ENCODE peak calls at places on chromosome 6, in four cellular contexts. N is GM23338, B is uterus, V is cardiac muscle cell. O is an unnamed sample.

GRCh38 chr6:157091832-157092231 is 231.5 kb downstream of the TMEM242 start:
- DNase-seq in B (no peak), N (no peak), V (no peak), O (no peak)

GRCh38 chr6:45398075-45398817 is 20.5 kb upstream of the SUPT3H start:
- DNase-seq in V (no peak), B (no peak), N (no peak), O (no peak)

GRCh38 chr6:11172501-11173337 is 59.7 kb downstream of the NEDD9 start:
- DNase-seq in V (peak), B (peak), N (peak), O (no peak)

GRCh38 chr6:39615622-39616021 is 109.6 kb downstream of the KIF6 start:
- DNase-seq in V (no peak), N (no peak), B (no peak), O (no peak)

GRCh38 chr6:72321741-72322140 is 300.1 kb upstream of the KCNQ5 start:
- DNase-seq in N (no peak), B (no peak), V (no peak), O (no peak)

GRCh38 chr6:112927641-112928040 is 580.5 kb downstream of the RFPL4B start:
- DNase-seq in B (no peak), V (no peak), N (no peak), O (no peak)

GRCh38 chr6:116876635-116877611 is at the start of gene RFX6:
- DNase-seq in B (no peak), V (peak), N (peak), O (no peak)

GRCh38 chr6:72206606-72207005 is 320.3 kb downstream of the RIMS1 start:
- DNase-seq in V (no peak), B (no peak), N (peak), O (no peak)

GRCh38 chr6:41787219-41787917 is at the start of gene TOMM6:
- DNase-seq in V (peak), N (peak), B (peak), O (peak)

GRCh38 chr6:44115866-44116265 is 11.4 kb downstream of the MRPL14 start:
- DNase-seq in B (no peak), V (no peak), N (no peak), O (no peak)

GRCh38 chr6:118387921-118388701 is 160.0 kb upstream of the PLN start:
- DNase-seq in B (no peak), V (no peak), N (no peak), O (no peak)

GRCh38 chr6:11317885-11318771 is 85.7 kb upstream of the NEDD9 start:
- DNase-seq in V (no peak), B (peak), N (peak), O (peak)

GRCh38 chr6:125586074-125586473 is 163.4 kb upstream of the HEY2 start:
- DNase-seq in B (no peak), N (no peak), V (no peak), O (no peak)

GRCh38 chr6:125586605-125587004 is 162.8 kb upstream of the HEY2 start:
- DNase-seq in V (no peak), N (no peak), B (no peak), O (no peak)

GRCh38 chr6:125587624-125588023 is 161.8 kb upstream of the HEY2 start:
- DNase-seq in V (no peak), B (no peak), N (no peak), O (no peak)

GRCh38 chr6:125585470-125585869 is 164.0 kb upstream of the HEY2 start:
- DNase-seq in N (no peak), B (no peak), V (no peak), O (no peak)

DNA sequence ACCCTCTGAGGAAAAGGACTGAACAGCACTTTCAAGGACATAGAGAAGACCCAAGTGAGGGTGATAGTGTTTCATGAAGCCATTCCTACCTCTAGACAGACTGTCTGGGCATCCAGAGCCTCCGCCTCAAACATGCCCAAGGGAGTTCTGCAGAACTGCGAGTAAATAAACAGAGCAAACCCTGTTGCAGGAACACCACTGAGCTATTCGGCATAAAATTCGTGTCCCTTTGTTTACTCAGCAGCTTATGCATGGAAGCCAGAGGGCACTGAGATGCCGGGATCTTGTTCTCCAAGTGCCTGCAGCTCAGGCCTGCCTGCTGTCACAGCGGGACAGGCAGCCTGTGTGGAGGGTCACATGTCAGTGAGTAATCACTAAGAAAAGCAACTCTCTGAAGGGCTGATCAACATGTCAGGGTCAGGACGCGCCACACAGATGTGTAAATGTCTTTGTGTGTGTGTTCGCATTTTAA is 164.9 kb upstream of the HEY2 start:
- DNase-seq in B (no peak), N (peak), V (peak), O (peak)
- TF ChIP-seq CTCF in B (no peak), N (no peak), V (no peak), O (no peak)

GRCh38 chr6:83431545-83432165 is 804 bp upstream of the ME1 start:
- DNase-seq in N (peak), V (no peak), B (no peak), O (no peak)
- H3K27ac ChIP-seq in N (no peak), V (no peak), B (no peak), O (peak)

GRCh38 chr6:81767163-81768000 is 14.9 kb upstream of the TENT5A start:
- DNase-seq in V (no peak), N (peak), B (no peak), O (no peak)
- H3K4me3 ChIP-seq in V (no peak), N (no peak), B (no peak), O (peak)

GRCh38 chr6:79455446-79455845 is 81.8 kb downstream of the LCA5 start:
- DNase-seq in V (no peak), N (no peak), B (no peak), O (no peak)

GRCh38 chr6:79450984-79451383 is 86.2 kb downstream of the LCA5 start:
- DNase-seq in N (no peak), B (no peak), V (no peak), O (no peak)

GRCh38 chr6:79453558-79454042 is 83.6 kb downstream of the LCA5 start:
- DNase-seq in V (no peak), N (no peak), B (no peak), O (no peak)
- TF ChIP-seq CTCF in V (no peak), N (no peak), B (no peak), O (no peak)

GRCh38 chr6:36688534-36689075 is 9.0 kb upstream of the RAB44 start:
- DNase-seq in V (no peak), N (no peak), B (no peak), O (no peak)

GRCh38 chr6:36691612-36692011 is 6.0 kb upstream of the RAB44 start:
- DNase-seq in N (no peak), V (no peak), B (no peak), O (no peak)

GRCh38 chr6:36692861-36693702 is 4.5 kb upstream of the RAB44 start:
- DNase-seq in B (no peak), N (no peak), V (peak), O (peak)

GRCh38 chr6:36692220-36692619 is 5.4 kb upstream of the RAB44 start:
- DNase-seq in B (no peak), V (no peak), N (no peak), O (no peak)

DNA sequence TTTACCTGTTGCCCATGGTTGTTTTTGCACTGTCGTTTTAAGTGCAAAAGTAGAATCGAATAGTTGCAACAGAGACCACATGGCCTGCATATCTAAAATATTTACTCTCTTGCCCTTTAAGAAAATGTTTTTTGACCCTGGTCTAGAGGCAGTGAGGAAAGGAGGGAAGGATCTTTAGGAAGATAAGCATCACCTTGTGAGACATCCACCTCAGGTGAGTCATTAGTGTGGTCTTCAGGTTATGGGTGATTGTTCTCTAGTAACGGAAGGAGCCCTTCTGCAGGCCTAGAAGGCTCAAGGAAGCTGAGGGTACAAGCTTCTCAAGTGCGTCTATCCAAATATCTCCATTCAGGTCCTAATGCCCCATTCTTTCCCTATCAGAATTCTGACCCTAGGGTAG is 6.6 kb upstream of the RAB44 start:
- DNase-seq in V (no peak), B (no peak), N (no peak), O (no peak)
- H3K27ac ChIP-seq in V (no peak), B (no peak), N (no peak), O (no peak)

GRCh38 chr6:114140416-114140815 is 169.5 kb upstream of the HDAC2 start:
- DNase-seq in B (no peak), N (no peak), V (no peak), O (no peak)
- H3K4me3 ChIP-seq in B (no peak), N (no peak), V (no peak), O (no peak)

GRCh38 chr6:105321207-105321606 is 81.7 kb downstream of the PREP start:
- DNase-seq in V (no peak), B (no peak), N (no peak), O (no peak)

GRCh38 chr6:105318660-105319059 is 84.2 kb downstream of the PREP start:
- DNase-seq in V (no peak), B (no peak), N (no peak), O (no peak)

GRCh38 chr6:105320766-105321165 is 82.1 kb downstream of the PREP start:
- DNase-seq in V (no peak), B (no peak), N (no peak), O (no peak)

GRCh38 chr6:105319331-105319730 is 83.6 kb downstream of the PREP start:
- DNase-seq in B (no peak), N (no peak), V (no peak), O (no peak)

GRCh38 chr6:105317607-105318533 is 85.0 kb downstream of the PREP start:
- DNase-seq in V (no peak), N (peak), B (no peak), O (no peak)
- TF ChIP-seq CTCF in V (peak), N (peak), B (peak), O (no peak)

GRCh38 chr6:170151235-170152110 is 139.4 kb downstream of the DLL1 start:
- DNase-seq in N (no peak), V (no peak), B (peak), O (no peak)

GRCh38 chr6:170152989-170153388 is 137.9 kb downstream of the DLL1 start:
- DNase-seq in V (peak), N (peak), B (no peak), O (no peak)

GRCh38 chr6:170153436-170154319 is 137.2 kb downstream of the DLL1 start:
- DNase-seq in N (peak), V (no peak), B (no peak), O (no peak)

GRCh38 chr6:170150590-170150945 is 140.3 kb downstream of the DLL1 start:
- DNase-seq in N (no peak), B (no peak), V (no peak), O (no peak)

GRCh38 chr6:170152111-170152926 is 138.6 kb downstream of the DLL1 start:
- DNase-seq in N (no peak), V (no peak), B (peak), O (no peak)
- H3K27ac ChIP-seq in N (no peak), V (peak), B (peak), O (peak)

GRCh38 chr6:81262656-81263055 is 489.8 kb downstream of the TENT5A start:
- DNase-seq in B (no peak), V (no peak), N (no peak), O (no peak)

GRCh38 chr6:81263531-81264168 is 488.8 kb downstream of the TENT5A start:
- DNase-seq in N (no peak), B (no peak), V (no peak), O (no peak)

GRCh38 chr6:81265106-81265505 is 487.4 kb downstream of the TENT5A start:
- DNase-seq in B (no peak), V (no peak), N (no peak), O (peak)
- H3K4me3 ChIP-seq in B (peak), V (no peak), N (no peak), O (peak)

GRCh38 chr6:89794324-89794723 is 25.3 kb downstream of the MDN1 start:
- DNase-seq in V (no peak), N (no peak), B (no peak), O (no peak)

GRCh38 chr6:89790403-89790802 is 29.2 kb downstream of the MDN1 start:
- DNase-seq in V (no peak), N (no peak), B (no peak), O (no peak)

GRCh38 chr6:89789980-89790379 is 29.6 kb downstream of the MDN1 start:
- DNase-seq in N (no peak), B (no peak), V (no peak), O (no peak)

GRCh38 chr6:89793586-89793985 is 26.0 kb downstream of the MDN1 start:
- DNase-seq in V (no peak), N (no peak), B (no peak), O (no peak)

DNA sequence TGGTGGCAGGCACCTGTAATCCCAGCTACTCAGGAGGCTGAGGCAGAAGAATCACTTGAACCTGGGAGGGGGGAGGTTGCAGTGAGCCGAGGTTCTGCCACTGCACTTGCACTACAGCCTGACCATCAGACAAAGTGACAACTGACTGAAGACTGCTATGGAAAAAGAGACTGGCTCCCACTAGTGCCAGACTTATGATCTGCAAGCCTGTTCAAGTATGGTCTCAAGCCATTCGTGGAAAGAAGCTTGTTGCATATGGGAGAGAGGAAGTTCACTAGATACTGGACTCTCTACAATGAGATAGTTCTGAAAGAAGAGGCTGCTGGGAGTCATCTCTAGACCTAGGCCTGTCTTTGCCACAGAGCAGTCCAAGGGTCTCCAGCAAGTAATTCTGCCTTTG is 26.7 kb downstream of the MDN1 start:
- DNase-seq in N (peak), B (no peak), V (peak), O (no peak)
- TF ChIP-seq CTCF in N (peak), B (no peak), V (peak), O (no peak)

O was measured in coronary artery.